ENCODE peak calls at places on chromosomes 11 and 22, in seven cellular contexts. L is GM12865, W is foreskin fibroblast, O is lower lobe of right lung, Q is cardiac muscle cell, P is heart right ventricle, T is epithelial cell of esophagus. F is an unnamed sample.
A peak's percentile ranks its signal among the peaks of the same experiment; 100 is the strongest.

GRCh38 chr11:18383388-18384156 is 10.8 kb upstream of the LDHA start:
- DNase-seq in L (peak; percentile 86), W (peak; percentile 99), O (peak; percentile 56), Q (peak; percentile 69), P (peak; percentile 56), T (peak; percentile 100), F (peak; percentile 97)

GRCh38 chr22:17606472-17606871 is 22.1 kb downstream of the ATP6V1E1 start:
- DNase-seq in L (no peak), W (peak; percentile 30), O (no peak), Q (no peak), P (no peak), T (no peak), F (no peak)

GRCh38 chr11:67355794-67356550 is 2.6 kb upstream of the POLD4 start:
- DNase-seq in L (no peak), W (no peak), O (no peak), Q (no peak), P (no peak), T (no peak), F (no peak)

GRCh38 chr22:21628386-21629261 is 1.2 kb downstream of the YDJC start:
- DNase-seq in L (no peak), W (no peak), O (no peak), Q (no peak), P (no peak), T (no peak), F (no peak)

GRCh38 chr22:38431266-38432010 is 23.6 kb downstream of the KCNJ4 start:
- DNase-seq in L (no peak), W (no peak), O (no peak), Q (no peak), P (no peak), T (no peak), F (no peak)

GRCh38 chr22:35480627-35481565 is 59.7 kb upstream of the RASD2 start:
- DNase-seq in L (no peak), W (no peak), O (no peak), Q (no peak), P (no peak), T (no peak), F (no peak)

GRCh38 chr11:122863704-122864326 is 18.7 kb upstream of the JHY start:
- DNase-seq in L (peak; percentile 52), W (peak; percentile 75), O (no peak), Q (peak; percentile 53), P (peak; percentile 24), T (peak; percentile 53), F (no peak)

GRCh38 chr22:37629928-37630327 is 9.5 kb upstream of the SH3BP1 start:
- DNase-seq in L (no peak), W (no peak), O (no peak), Q (no peak), P (no peak), T (no peak), F (no peak)

GRCh38 chr11:64598797-64599697 is 8.0 kb downstream of the SLC22A12 start:
- DNase-seq in L (no peak), W (no peak), O (peak; percentile 38), Q (no peak), P (no peak), T (no peak), F (no peak)

GRCh38 chr11:15127341-15127740 is 12.6 kb downstream of the INSC start:
- DNase-seq in L (no peak), W (peak; percentile 93), O (no peak), Q (no peak), P (no peak), T (peak; percentile 86), F (peak; percentile 57)

GRCh38 chr11:8841899-8842298 is 69.1 kb upstream of the AKIP1 start:
- DNase-seq in L (no peak), W (no peak), O (no peak), Q (no peak), P (no peak), T (no peak), F (no peak)

GRCh38 chr11:59174664-59175033 is 2.7 kb downstream of the DTX4 start:
- DNase-seq in L (peak; percentile 35), W (peak; percentile 48), O (no peak), Q (no peak), P (no peak), T (peak; percentile 97), F (peak; percentile 40)
- TF ChIP-seq CTCF in L (no peak), W (no peak), O (no peak), Q (no peak), P (no peak), T (peak; percentile 2), F (no peak)

GRCh38 chr11:127804775-127805446 is 782.4 kb downstream of the ETS1 start:
- DNase-seq in L (no peak), W (no peak), O (no peak), Q (no peak), P (no peak), T (no peak), F (no peak)

GRCh38 chr11:127800989-127801688 is 786.2 kb downstream of the ETS1 start:
- DNase-seq in L (no peak), W (no peak), O (no peak), Q (no peak), P (no peak), T (no peak), F (no peak)

GRCh38 chr11:127805771-127806170 is 781.6 kb downstream of the ETS1 start:
- DNase-seq in L (no peak), W (no peak), O (no peak), Q (no peak), P (no peak), T (no peak), F (no peak)

GRCh38 chr11:127806486-127806885 is 780.9 kb downstream of the ETS1 start:
- DNase-seq in L (no peak), W (no peak), O (no peak), Q (no peak), P (no peak), T (no peak), F (no peak)
- TF ChIP-seq CTCF in L (no peak), W (no peak), O (no peak), Q (no peak), P (no peak), T (no peak), F (no peak)

GRCh38 chr22:32518848-32519247 is 44.2 kb downstream of the FBXO7 start:
- DNase-seq in L (peak; percentile 32), W (no peak), O (no peak), Q (no peak), P (no peak), T (peak; percentile 20), F (no peak)
- TF ChIP-seq CTCF in L (peak; percentile 43), W (no peak), O (no peak), Q (peak; percentile 2), P (no peak), T (no peak), F (peak; percentile 24)

DNA sequence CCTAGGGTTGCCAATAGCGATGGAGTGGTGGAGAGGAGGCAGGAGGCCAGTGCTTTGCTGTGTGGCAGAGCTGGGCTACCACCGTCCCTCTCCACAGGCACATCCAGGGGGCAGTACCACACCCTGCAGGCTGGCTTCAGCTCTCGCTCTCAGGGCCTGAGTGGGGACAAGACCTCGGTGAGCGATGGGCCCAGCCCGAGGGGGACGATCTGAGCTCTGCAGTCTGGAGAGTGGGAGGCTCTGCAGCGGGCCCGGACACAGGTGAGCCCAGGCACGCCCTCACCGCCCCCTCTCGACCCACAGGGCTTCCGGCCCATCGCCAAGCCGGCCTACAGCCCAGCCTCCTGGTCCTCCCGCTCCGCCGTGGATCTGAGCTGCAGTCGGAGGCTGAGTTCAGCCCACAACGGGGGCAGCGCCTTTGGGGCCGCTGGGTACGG is 2.5 kb downstream of the PKP3 start:
- DNase-seq in L (no peak), W (peak; percentile 59), O (peak; percentile 47), Q (no peak), P (no peak), T (peak; percentile 38), F (no peak)
- TF ChIP-seq CTCF in L (no peak), W (peak; percentile 20), O (no peak), Q (peak; percentile 40), P (peak; percentile 26), T (peak; percentile 23), F (peak; percentile 29)

DNA sequence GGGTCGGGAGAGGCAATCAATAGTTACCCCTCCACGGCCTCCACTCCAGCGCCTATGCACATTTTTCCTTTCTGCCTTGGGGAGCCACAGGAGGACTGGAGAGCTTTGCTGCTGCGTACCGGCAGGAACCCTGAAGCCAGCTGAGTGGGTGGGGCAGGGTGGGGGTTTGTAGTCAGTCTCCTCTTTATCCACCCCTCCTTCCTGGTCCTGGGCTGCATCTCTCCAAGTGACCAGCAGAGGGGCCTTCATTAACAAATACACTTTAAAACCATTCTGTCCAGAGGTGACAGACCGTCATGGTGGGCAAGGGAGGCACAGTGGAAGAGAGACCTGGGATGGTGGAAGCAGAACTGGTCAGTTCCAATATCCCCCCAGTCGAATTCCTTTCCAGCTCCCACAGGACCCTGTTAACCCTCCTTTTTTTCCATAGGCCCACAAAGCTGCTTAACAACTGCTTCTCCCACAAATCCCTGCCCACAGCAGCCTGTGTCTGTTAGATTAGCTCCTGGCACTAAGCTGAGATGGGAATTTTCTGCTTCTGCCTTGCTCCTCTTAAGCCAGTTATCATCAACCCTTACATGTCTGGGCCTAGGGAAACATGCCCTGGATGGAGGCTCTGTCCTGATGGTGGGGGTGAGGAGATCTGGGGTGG is 3.9 kb upstream of the ABCG4 start:
- DNase-seq in L (peak; percentile 77), W (peak; percentile 77), O (peak; percentile 65), Q (peak; percentile 80), P (peak; percentile 44), T (peak; percentile 77), F (no peak)
- TF ChIP-seq CTCF in L (peak; percentile 61), W (peak; percentile 56), O (peak; percentile 72), Q (peak; percentile 67), P (peak; percentile 74), T (peak; percentile 69), F (peak; percentile 64)

GRCh38 chr11:1455032-1455762 is 31.4 kb downstream of the MOB2 start:
- DNase-seq in L (no peak), W (no peak), O (no peak), Q (no peak), P (no peak), T (no peak), F (no peak)

GRCh38 chr11:1452744-1453143 is 33.8 kb downstream of the MOB2 start:
- DNase-seq in L (no peak), W (no peak), O (no peak), Q (no peak), P (no peak), T (no peak), F (no peak)

GRCh38 chr11:1451781-1452470 is 34.7 kb downstream of the MOB2 start:
- DNase-seq in L (no peak), W (no peak), O (no peak), Q (no peak), P (no peak), T (no peak), F (no peak)

GRCh38 chr11:1454576-1454975 is 32.0 kb downstream of the MOB2 start:
- DNase-seq in L (no peak), W (no peak), O (no peak), Q (no peak), P (no peak), T (no peak), F (no peak)

GRCh38 chr11:1453611-1454386 is 32.8 kb downstream of the MOB2 start:
- DNase-seq in L (peak; percentile 53), W (no peak), O (no peak), Q (peak; percentile 64), P (no peak), T (peak; percentile 60), F (no peak)
- TF ChIP-seq CTCF in L (peak; percentile 68), W (no peak), O (peak; percentile 19), Q (no peak), P (peak; percentile 40), T (peak; percentile 63), F (no peak)

GRCh38 chr11:75574698-75575265 is 12.7 kb downstream of the SERPINH1 start:
- DNase-seq in L (no peak), W (peak; percentile 48), O (no peak), Q (no peak), P (no peak), T (no peak), F (no peak)
- TF ChIP-seq CTCF in L (no peak), W (peak; percentile 30), O (peak; percentile 16), Q (peak; percentile 41), P (peak; percentile 38), T (no peak), F (peak; percentile 60)